ENCODE peak calls at places on chromosome 14, in four cellular contexts. T is WERI-Rb-1, Q is fibroblast of mammary gland, I is AG04450. G is an unnamed sample.
A peak's percentile ranks its signal among the peaks of the same experiment; 100 is the strongest.

GRCh38 chr14:106872619-106873446 is 1346.5 kb downstream of the TMEM121 start:
- DNase-seq in Q (peak; percentile 14), I (no peak), T (peak; percentile 73), G (no peak)

GRCh38 chr14:105841022-105842009 is 314.9 kb downstream of the TMEM121 start:
- DNase-seq in T (no peak), I (no peak), Q (no peak), G (no peak)

GRCh38 chr14:69921052-69921451 is 41.8 kb downstream of the SMOC1 start:
- DNase-seq in Q (peak; percentile 97), I (peak; percentile 48), T (no peak), G (no peak)

GRCh38 chr14:98928418-98928817 is 343.6 kb downstream of the BCL11B start:
- DNase-seq in Q (no peak), T (no peak), I (no peak), G (no peak)

GRCh38 chr14:53613404-53614253 is 343.0 kb downstream of the BMP4 start:
- DNase-seq in Q (peak; percentile 10), T (no peak), I (peak; percentile 69), G (no peak)

GRCh38 chr14:76977793-76978730 is 50.4 kb downstream of the IRF2BPL start:
- DNase-seq in Q (peak; percentile 92), T (no peak), I (peak; percentile 44), G (no peak)

GRCh38 chr14:56666716-56667115 is 87.1 kb downstream of the TMEM260 start:
- DNase-seq in T (no peak), Q (peak; percentile 26), I (no peak), G (no peak)

GRCh38 chr14:101734241-101734847 is 27.2 kb upstream of the PPP2R5C start:
- DNase-seq in T (no peak), Q (no peak), I (no peak), G (no peak)

GRCh38 chr14:51783765-51784164 is 76.6 kb upstream of the GNG2 start:
- DNase-seq in Q (peak; percentile 84), I (no peak), T (no peak), G (no peak)

GRCh38 chr14:87430810-87431209 is 562.2 kb downstream of the GALC start:
- DNase-seq in I (peak; percentile 47), T (no peak), Q (peak; percentile 86), G (no peak)

GRCh38 chr14:77647853-77648252 is 31.4 kb upstream of the SPTLC2 start:
- DNase-seq in T (no peak), I (no peak), Q (no peak), G (no peak)

GRCh38 chr14:89629383-89629782 is 212.3 kb upstream of the FOXN3 start:
- DNase-seq in I (no peak), T (no peak), Q (no peak), G (no peak)

GRCh38 chr14:105853907-105854599 is 327.7 kb downstream of the TMEM121 start:
- DNase-seq in T (no peak), Q (no peak), I (no peak), G (no peak)

GRCh38 chr14:64770751-64771150 is 66.5 kb downstream of the PLEKHG3 start:
- DNase-seq in I (no peak), Q (no peak), T (no peak), G (no peak)

GRCh38 chr14:95922080-95922479 is 45.4 kb downstream of the TUNAR start:
- DNase-seq in T (no peak), Q (no peak), I (no peak), G (no peak)

GRCh38 chr14:56797003-56797568 is 13.2 kb downstream of the OTX2 start:
- DNase-seq in T (peak; percentile 68), I (no peak), Q (no peak), G (no peak)

GRCh38 chr14:65840786-65841185 is 428.3 kb downstream of the FUT8 start:
- DNase-seq in Q (peak; percentile 24), I (no peak), T (no peak), G (no peak)

GRCh38 chr14:29906256-29906885 is 21.3 kb downstream of the PRKD1 start:
- DNase-seq in T (no peak), Q (peak; percentile 84), I (peak; percentile 15), G (no peak)

GRCh38 chr14:106844608-106845285 is 1318.4 kb downstream of the TMEM121 start:
- DNase-seq in Q (peak; percentile 18), T (no peak), I (no peak), G (no peak)

GRCh38 chr14:89206426-89206825 is 210.6 kb downstream of the FOXN3 start:
- DNase-seq in T (no peak), Q (no peak), I (no peak), G (no peak)

GRCh38 chr14:60508363-60508706 is 611 bp upstream of the SIX6 start:
- DNase-seq in I (no peak), Q (no peak), T (no peak), G (no peak)

GRCh38 chr14:51884086-51884927 is 23.9 kb downstream of the GNG2 start:
- DNase-seq in I (peak; percentile 67), T (no peak), Q (peak; percentile 72), G (no peak)

GRCh38 chr14:52080817-52081755 is 12.2 kb upstream of the NID2 start:
- DNase-seq in T (no peak), I (peak; percentile 72), Q (peak; percentile 95), G (no peak)

GRCh38 chr14:67331368-67332125 is 28.1 kb downstream of the ATP6V1D start:
- DNase-seq in I (no peak), Q (no peak), T (no peak), G (no peak)

GRCh38 chr14:67332468-67332867 is 27.1 kb downstream of the ATP6V1D start:
- DNase-seq in Q (no peak), T (no peak), I (no peak), G (no peak)

DNA sequence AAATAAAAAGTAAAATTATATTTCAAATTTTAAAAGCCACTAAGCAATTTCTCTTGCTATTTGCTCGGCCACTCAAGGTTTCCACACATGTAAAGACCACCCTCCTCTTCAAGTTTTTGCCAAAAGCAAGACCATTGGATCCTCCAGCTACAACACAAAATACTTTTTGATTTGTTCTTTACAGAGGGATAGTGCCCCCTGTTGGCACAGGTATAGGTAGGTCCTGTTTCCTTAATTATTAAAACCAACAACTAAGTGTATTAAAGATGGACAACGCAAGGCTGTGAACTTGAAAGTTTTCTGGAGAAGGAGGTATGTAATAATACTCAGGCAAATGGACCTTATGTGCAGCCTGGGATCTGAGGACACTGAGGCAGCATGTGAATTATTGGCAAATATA is 23.8 kb downstream of the ATP6V1D start:
- DNase-seq in T (peak; percentile 20), I (no peak), Q (peak; percentile 41), G (no peak)
- TF ChIP-seq CTCF in T (peak; percentile 37), I (peak; percentile 48), Q (peak; percentile 51), G (no peak)

GRCh38 chr14:104094709-104095425 is 9.4 kb downstream of the ASPG start:
- DNase-seq in I (no peak), T (peak; percentile 85), Q (peak; percentile 28), G (peak; percentile 83)

GRCh38 chr14:104095426-104096310 is 10.2 kb downstream of the ASPG start:
- DNase-seq in I (no peak), T (no peak), Q (no peak), G (no peak)

GRCh38 chr14:104098272-104099095 is 13.0 kb downstream of the ASPG start:
- DNase-seq in Q (no peak), I (no peak), T (no peak), G (no peak)

GRCh38 chr14:104096318-104096717 is 10.8 kb downstream of the ASPG start:
- DNase-seq in T (no peak), I (no peak), Q (no peak), G (no peak)

GRCh38 chr14:104096751-104097700 is 11.5 kb downstream of the ASPG start:
- DNase-seq in I (no peak), Q (no peak), T (no peak), G (no peak)
- TF ChIP-seq CTCF in I (no peak), Q (no peak), T (peak; percentile 61), G (no peak)

GRCh38 chr14:75514673-75515630 is 7.3 kb upstream of the BATF start:
- DNase-seq in I (no peak), Q (peak; percentile 24), T (no peak), G (no peak)
- TF ChIP-seq CTCF in I (no peak), Q (peak; percentile 49), T (peak; percentile 33), G (no peak)

GRCh38 chr14:104794641-104795467 is 694 bp downstream of the AKT1 start:
- DNase-seq in I (no peak), Q (no peak), T (peak; percentile 37), G (no peak)
- TF ChIP-seq CTCF in I (no peak), Q (no peak), T (no peak), G (no peak)

GRCh38 chr14:31270196-31270772 is 62.7 kb upstream of the HECTD1 start:
- DNase-seq in Q (peak; percentile 25), I (no peak), T (peak; percentile 30), G (no peak)
- TF ChIP-seq CTCF in Q (peak; percentile 39), I (no peak), T (peak; percentile 41), G (no peak)

DNA sequence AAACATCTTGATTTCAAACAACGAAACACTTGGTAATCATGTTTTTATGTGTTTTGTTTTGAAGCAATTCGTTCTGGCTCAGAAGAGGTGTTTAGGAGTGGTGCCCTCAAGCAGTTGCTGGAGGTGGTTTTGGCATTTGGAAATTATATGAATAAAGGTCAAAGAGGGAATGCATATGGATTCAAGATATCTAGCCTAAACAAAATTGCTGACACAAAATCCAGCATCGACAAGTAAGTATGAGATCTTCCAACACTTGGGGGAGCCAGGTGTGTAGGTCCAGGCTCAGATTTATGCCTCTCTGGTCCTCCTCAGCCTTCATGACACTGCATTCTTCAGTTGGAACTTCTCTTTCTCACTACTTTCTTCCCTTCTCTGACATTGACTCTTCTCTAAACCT is 110.1 kb downstream of the GPR135 start:
- DNase-seq in Q (no peak), T (no peak), I (no peak), G (no peak)
- TF ChIP-seq CTCF in Q (no peak), T (no peak), I (no peak), G (no peak)